ENCODE peak calls at places on chromosome 1, in seven cellular contexts. One of them, this sample, is unnamed.

GRCh38 chr1:37294096-37294495 is 180.3 kb upstream of the ZC3H12A start:
- DNase-seq in A673: no peak
- DNase-seq in lung: no peak
- DNase-seq in uterus: no peak
- DNase-seq in DND-41: no peak
- DNase-seq in fibroblast of lung: no peak
- DNase-seq in left ventricle myocardium inferior: no peak
- DNase-seq in this sample: no peak

GRCh38 chr1:26353976-26354820 is at the start of gene CRYBG2:
- DNase-seq in A673: no peak
- DNase-seq in lung: peak; percentile 52
- DNase-seq in uterus: no peak
- DNase-seq in DND-41: no peak
- DNase-seq in fibroblast of lung: no peak
- DNase-seq in left ventricle myocardium inferior: no peak
- DNase-seq in this sample: no peak

GRCh38 chr1:75708910-75709309 is 15.6 kb upstream of the ACADM start:
- DNase-seq in A673: no peak
- DNase-seq in lung: no peak
- DNase-seq in uterus: no peak
- DNase-seq in DND-41: no peak
- DNase-seq in fibroblast of lung: peak; percentile 5
- DNase-seq in left ventricle myocardium inferior: no peak
- DNase-seq in this sample: no peak

GRCh38 chr1:225697437-225697836 is 44.5 kb upstream of the ENAH start:
- DNase-seq in A673: no peak
- DNase-seq in lung: no peak
- DNase-seq in uterus: no peak
- DNase-seq in DND-41: no peak
- DNase-seq in fibroblast of lung: no peak
- DNase-seq in left ventricle myocardium inferior: peak; percentile 51
- DNase-seq in this sample: no peak

GRCh38 chr1:27301582-27302199 is 20.3 kb upstream of the TMEM222 start:
- DNase-seq in A673: no peak
- DNase-seq in lung: no peak
- DNase-seq in uterus: no peak
- DNase-seq in DND-41: no peak
- DNase-seq in fibroblast of lung: no peak
- DNase-seq in left ventricle myocardium inferior: no peak
- DNase-seq in this sample: no peak

GRCh38 chr1:159172599-159173291 is 1.3 kb downstream of the CADM3 start:
- DNase-seq in A673: no peak
- DNase-seq in lung: no peak
- DNase-seq in uterus: no peak
- DNase-seq in DND-41: no peak
- DNase-seq in fibroblast of lung: no peak
- DNase-seq in left ventricle myocardium inferior: peak; percentile 33
- DNase-seq in this sample: no peak

GRCh38 chr1:151370211-151370911 is 2.1 kb downstream of the SELENBP1 start:
- DNase-seq in A673: peak; percentile 34
- DNase-seq in lung: peak; percentile 51
- DNase-seq in uterus: peak; percentile 52
- DNase-seq in DND-41: no peak
- DNase-seq in fibroblast of lung: no peak
- DNase-seq in left ventricle myocardium inferior: peak; percentile 68
- DNase-seq in this sample: no peak

GRCh38 chr1:15741183-15741850 is 982 bp upstream of the TMEM82 start:
- DNase-seq in A673: peak; percentile 65
- DNase-seq in lung: peak; percentile 83
- DNase-seq in uterus: peak; percentile 80
- DNase-seq in DND-41: peak; percentile 32
- DNase-seq in fibroblast of lung: peak; percentile 63
- DNase-seq in left ventricle myocardium inferior: peak; percentile 66
- DNase-seq in this sample: peak; percentile 24

GRCh38 chr1:57272601-57273000 is 151.3 kb downstream of the DAB1 start:
- DNase-seq in A673: no peak
- DNase-seq in lung: no peak
- DNase-seq in uterus: no peak
- DNase-seq in DND-41: no peak
- DNase-seq in fibroblast of lung: no peak
- DNase-seq in left ventricle myocardium inferior: no peak
- DNase-seq in this sample: no peak

GRCh38 chr1:244963231-244963826 is 99.0 kb upstream of the HNRNPU start:
- DNase-seq in A673: no peak
- DNase-seq in lung: no peak
- DNase-seq in uterus: no peak
- DNase-seq in DND-41: no peak
- DNase-seq in fibroblast of lung: peak; percentile 9
- DNase-seq in left ventricle myocardium inferior: no peak
- DNase-seq in this sample: no peak

GRCh38 chr1:238119060-238119459 is 228.3 kb upstream of the ZP4 start:
- DNase-seq in A673: no peak
- DNase-seq in lung: no peak
- DNase-seq in uterus: no peak
- DNase-seq in DND-41: no peak
- DNase-seq in fibroblast of lung: no peak
- DNase-seq in left ventricle myocardium inferior: no peak
- DNase-seq in this sample: no peak

GRCh38 chr1:184610872-184611614 is 143.6 kb downstream of the EDEM3 start:
- DNase-seq in A673: peak; percentile 59
- DNase-seq in lung: no peak
- DNase-seq in uterus: peak; percentile 59
- DNase-seq in DND-41: no peak
- DNase-seq in fibroblast of lung: peak; percentile 45
- DNase-seq in left ventricle myocardium inferior: peak; percentile 38
- DNase-seq in this sample: no peak

GRCh38 chr1:39954261-39954869 is 580 bp upstream of the MFSD2A start:
- DNase-seq in A673: no peak
- DNase-seq in lung: no peak
- DNase-seq in uterus: no peak
- DNase-seq in DND-41: no peak
- DNase-seq in fibroblast of lung: no peak
- DNase-seq in left ventricle myocardium inferior: no peak
- DNase-seq in this sample: no peak

GRCh38 chr1:240765732-240766363 is 153.9 kb upstream of the GREM2 start:
- DNase-seq in A673: no peak
- DNase-seq in lung: no peak
- DNase-seq in uterus: no peak
- DNase-seq in DND-41: no peak
- DNase-seq in fibroblast of lung: peak; percentile 6
- DNase-seq in left ventricle myocardium inferior: no peak
- DNase-seq in this sample: no peak

GRCh38 chr1:178716111-178716510 is 8.9 kb upstream of the RALGPS2 start:
- DNase-seq in A673: no peak
- DNase-seq in lung: no peak
- DNase-seq in uterus: no peak
- DNase-seq in DND-41: no peak
- DNase-seq in fibroblast of lung: no peak
- DNase-seq in left ventricle myocardium inferior: no peak
- DNase-seq in this sample: no peak

GRCh38 chr1:44719318-44719717 is 11.7 kb downstream of the RNU5D-1 start:
- DNase-seq in A673: no peak
- DNase-seq in lung: no peak
- DNase-seq in uterus: no peak
- DNase-seq in DND-41: no peak
- DNase-seq in fibroblast of lung: no peak
- DNase-seq in left ventricle myocardium inferior: no peak
- DNase-seq in this sample: no peak

GRCh38 chr1:118954286-118954890 is 33.8 kb downstream of the TBX15 start:
- DNase-seq in A673: no peak
- DNase-seq in lung: no peak
- DNase-seq in uterus: no peak
- DNase-seq in DND-41: no peak
- DNase-seq in fibroblast of lung: no peak
- DNase-seq in left ventricle myocardium inferior: no peak
- DNase-seq in this sample: no peak

GRCh38 chr1:62437273-62437945 is 560 bp downstream of the USP1 start:
- DNase-seq in A673: peak; percentile 24
- DNase-seq in lung: no peak
- DNase-seq in uterus: no peak
- DNase-seq in DND-41: no peak
- DNase-seq in fibroblast of lung: peak; percentile 23
- DNase-seq in left ventricle myocardium inferior: no peak
- DNase-seq in this sample: peak; percentile 11

GRCh38 chr1:9716404-9717192 is 65.1 kb downstream of the PIK3CD start:
- DNase-seq in A673: no peak
- DNase-seq in lung: no peak
- DNase-seq in uterus: no peak
- DNase-seq in DND-41: no peak
- DNase-seq in fibroblast of lung: no peak
- DNase-seq in left ventricle myocardium inferior: no peak
- DNase-seq in this sample: peak; percentile 77

GRCh38 chr1:47568763-47569162 is 130.9 kb downstream of the FOXD2 start:
- DNase-seq in A673: no peak
- DNase-seq in lung: no peak
- DNase-seq in uterus: no peak
- DNase-seq in DND-41: no peak
- DNase-seq in fibroblast of lung: no peak
- DNase-seq in left ventricle myocardium inferior: no peak
- DNase-seq in this sample: no peak

DNA sequence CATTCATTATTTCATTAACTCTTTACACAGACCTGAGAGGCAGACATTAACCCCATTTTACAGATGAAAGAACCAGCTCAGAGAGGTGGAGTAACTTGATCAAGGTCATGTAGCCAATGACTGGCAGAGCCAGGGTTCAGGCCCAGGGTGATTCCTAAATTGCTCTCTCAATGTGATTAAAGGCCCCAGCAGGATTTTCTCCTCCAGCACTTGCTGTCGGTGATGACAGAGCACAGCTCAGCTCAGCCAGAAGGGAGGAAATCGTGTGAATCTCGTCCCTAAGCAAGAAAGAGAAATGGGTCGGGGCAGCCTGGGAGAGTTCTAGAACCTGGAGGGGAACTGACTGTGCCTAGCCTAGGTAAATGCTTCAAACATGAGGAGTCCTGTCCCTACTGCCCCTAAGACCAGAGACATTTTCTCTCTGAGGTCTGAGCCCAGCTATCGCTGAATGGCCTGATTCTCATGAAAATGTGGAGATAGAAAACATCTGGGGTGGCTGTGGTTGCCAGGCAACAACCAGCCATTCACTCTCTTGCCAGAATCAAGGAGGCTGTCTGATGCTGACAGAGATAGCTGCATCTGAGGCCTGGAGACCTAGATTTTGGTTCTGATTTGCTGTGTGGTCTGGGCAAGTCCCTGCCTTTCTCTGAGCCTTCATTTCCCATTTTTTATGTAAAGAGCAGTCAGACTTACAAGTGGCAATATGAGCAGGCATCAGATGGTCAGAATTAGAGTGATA is 19.6 kb upstream of the RNF19B start:
- DNase-seq in A673: no peak
- DNase-seq in lung: no peak
- DNase-seq in uterus: no peak
- DNase-seq in DND-41: no peak
- DNase-seq in fibroblast of lung: peak; percentile 73
- DNase-seq in left ventricle myocardium inferior: no peak
- DNase-seq in this sample: no peak
- H3K27ac ChIP-seq in A673: no peak overlapping the region
- H3K27ac ChIP-seq in lung: peak overlapping the region; percentile 64
- H3K27ac ChIP-seq in uterus: no peak overlapping the region
- H3K27ac ChIP-seq in DND-41: no peak overlapping the region
- H3K27ac ChIP-seq in fibroblast of lung: peak overlapping the region; percentile 68
- H3K27ac ChIP-seq in left ventricle myocardium inferior: peak overlapping the region; percentile 24
- H3K27ac ChIP-seq in this sample: no peak overlapping the region

GRCh38 chr1:117122297-117123025 is 912 bp upstream of the TRIM45 start:
- DNase-seq in A673: no peak
- DNase-seq in lung: no peak
- DNase-seq in uterus: no peak
- DNase-seq in DND-41: no peak
- DNase-seq in fibroblast of lung: no peak
- DNase-seq in left ventricle myocardium inferior: no peak
- DNase-seq in this sample: no peak
- H3K4me3 ChIP-seq in A673: peak overlapping the region; percentile 59
- H3K4me3 ChIP-seq in lung: no peak overlapping the region
- H3K4me3 ChIP-seq in uterus: peak overlapping the region; percentile 65
- H3K4me3 ChIP-seq in DND-41: no peak overlapping the region
- H3K4me3 ChIP-seq in fibroblast of lung: peak overlapping the region; percentile 65
- H3K4me3 ChIP-seq in left ventricle myocardium inferior: peak overlapping the region; percentile 80
- H3K4me3 ChIP-seq in this sample: peak overlapping the region; percentile 56

DNA sequence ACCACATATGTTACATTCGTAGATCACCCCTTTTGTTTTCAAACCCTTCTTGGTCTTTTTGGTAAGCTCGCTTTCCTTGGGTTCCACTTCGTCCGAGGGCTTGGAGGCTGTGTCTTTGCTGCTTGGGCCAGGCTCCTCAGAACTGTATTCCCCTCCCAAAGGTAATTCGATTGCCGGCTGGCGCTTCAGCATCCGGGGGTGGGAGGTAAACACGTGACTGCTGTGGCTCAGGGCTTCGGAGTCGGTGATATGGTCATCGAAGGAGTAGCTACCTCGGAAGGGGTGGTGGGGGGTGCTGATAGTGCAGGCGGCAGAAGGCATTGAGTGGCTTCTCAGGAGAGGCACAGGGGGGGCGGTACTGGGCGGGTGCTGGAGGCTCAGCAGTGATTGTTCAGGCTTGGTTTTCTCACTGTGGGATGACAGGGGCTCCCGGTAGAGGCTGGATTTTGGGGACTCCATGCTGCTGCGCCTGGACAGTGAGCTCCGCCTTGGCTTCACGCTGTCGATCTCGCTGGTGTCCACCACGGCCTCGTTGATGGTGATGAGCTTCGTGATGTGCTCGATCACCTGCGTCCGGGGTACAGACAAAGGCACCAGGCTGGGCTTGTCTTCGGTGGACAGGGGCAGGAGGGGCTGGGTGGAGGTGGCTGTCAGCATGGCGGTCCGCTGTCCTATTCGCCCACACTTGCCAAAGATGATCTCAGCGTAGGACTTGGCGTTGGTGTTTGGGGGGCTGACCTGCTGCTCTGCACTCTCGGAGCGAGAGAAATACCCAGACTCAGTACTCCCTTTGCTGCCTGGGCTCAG is 98.6 kb upstream of the EDN2 start:
- DNase-seq in A673: no peak
- DNase-seq in lung: no peak
- DNase-seq in uterus: no peak
- DNase-seq in DND-41: no peak
- DNase-seq in fibroblast of lung: no peak
- DNase-seq in left ventricle myocardium inferior: no peak
- DNase-seq in this sample: no peak
- H3K36me3 ChIP-seq in A673: no peaks in the 10 kb centered on the region
- H3K36me3 ChIP-seq in lung: no peaks in the 10 kb centered on the region
- H3K36me3 ChIP-seq in uterus: no peaks in the 10 kb centered on the region
- H3K36me3 ChIP-seq in DND-41: peaks cover 97% of the 10 kb centered on the region
- H3K36me3 ChIP-seq in fibroblast of lung: no peaks in the 10 kb centered on the region
- H3K36me3 ChIP-seq in left ventricle myocardium inferior: no peaks in the 10 kb centered on the region
- H3K36me3 ChIP-seq in this sample: no peaks in the 10 kb centered on the region

DNA sequence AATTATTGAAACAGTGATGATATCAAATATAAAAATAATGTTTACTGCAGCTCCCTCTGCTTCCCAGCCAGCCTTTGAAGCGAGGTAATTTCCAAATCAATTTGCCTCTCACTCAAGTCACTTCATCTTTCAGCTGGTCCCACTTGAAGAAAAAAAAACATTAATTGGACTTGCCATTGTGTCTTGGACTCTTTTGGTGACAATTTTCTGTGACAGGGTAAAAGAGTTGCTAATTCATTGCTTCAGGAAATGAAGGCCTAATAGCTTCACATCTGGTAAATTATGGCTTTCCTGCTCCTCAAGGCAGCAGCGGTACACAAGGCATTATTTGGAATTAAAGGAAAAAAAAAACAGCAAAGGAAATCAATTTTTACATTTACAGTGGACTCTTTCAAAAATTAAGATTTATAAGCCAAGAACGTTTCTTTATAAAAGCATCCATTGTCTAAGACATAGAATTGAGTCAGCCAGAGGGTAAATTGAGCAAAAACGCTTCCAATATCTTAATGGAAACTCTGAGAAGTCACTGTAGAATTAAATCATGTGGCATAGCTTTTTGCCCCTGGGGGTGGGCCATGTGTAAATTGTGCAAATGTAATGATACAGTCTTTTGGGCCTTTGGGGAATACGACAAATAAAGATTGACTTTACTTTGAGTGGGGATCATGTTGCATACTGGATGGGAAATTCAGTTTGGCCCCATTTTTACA is 102.5 kb downstream of the LYPLAL1 start:
- DNase-seq in A673: peak; percentile 93
- DNase-seq in lung: no peak
- DNase-seq in uterus: no peak
- DNase-seq in DND-41: no peak
- DNase-seq in fibroblast of lung: no peak
- DNase-seq in left ventricle myocardium inferior: no peak
- DNase-seq in this sample: no peak
- H3K27ac ChIP-seq in A673: no peak overlapping the region
- H3K27ac ChIP-seq in lung: no peak overlapping the region
- H3K27ac ChIP-seq in uterus: no peak overlapping the region
- H3K27ac ChIP-seq in DND-41: no peak overlapping the region
- H3K27ac ChIP-seq in fibroblast of lung: no peak overlapping the region
- H3K27ac ChIP-seq in left ventricle myocardium inferior: no peak overlapping the region
- H3K27ac ChIP-seq in this sample: no peak overlapping the region

This sample was measured in CD8-positive, alpha-beta T cell.